ENCODE peak calls at places on chromosomes 13 and 19, in six cellular contexts. One of them, this sample, is unnamed.

GRCh38 chr19:3683405-3683865 is 16.8 kb downstream of the PIP5K1C start:
- DNase-seq in CD4-positive, alpha-beta T cell: no peak
- DNase-seq in upper lobe of right lung: no peak
- DNase-seq in HepG2: no peak
- DNase-seq in lower lobe of right lung: no peak
- DNase-seq in WTC11: peak; percentile 67
- DNase-seq in this sample: peak; percentile 46

GRCh38 chr13:72745260-72745659 is 17.5 kb downstream of the BORA start:
- DNase-seq in upper lobe of right lung: no peak
- DNase-seq in WTC11: no peak
- DNase-seq in CD4-positive, alpha-beta T cell: no peak
- DNase-seq in HepG2: no peak
- DNase-seq in lower lobe of right lung: no peak
- DNase-seq in this sample: no peak

GRCh38 chr13:34070006-34070405 is 252.1 kb downstream of the RFC3 start:
- DNase-seq in HepG2: no peak
- DNase-seq in lower lobe of right lung: no peak
- DNase-seq in WTC11: no peak
- DNase-seq in upper lobe of right lung: no peak
- DNase-seq in CD4-positive, alpha-beta T cell: no peak
- DNase-seq in this sample: no peak

GRCh38 chr13:23159587-23160240 is 21.1 kb upstream of the SGCG start:
- DNase-seq in CD4-positive, alpha-beta T cell: no peak
- DNase-seq in lower lobe of right lung: no peak
- DNase-seq in HepG2: no peak
- DNase-seq in upper lobe of right lung: peak; percentile 66
- DNase-seq in WTC11: peak; percentile 40
- DNase-seq in this sample: peak; percentile 52

GRCh38 chr13:27679396-27679795 is 57.7 kb downstream of the POLR1D start:
- DNase-seq in CD4-positive, alpha-beta T cell: no peak
- DNase-seq in WTC11: no peak
- DNase-seq in upper lobe of right lung: no peak
- DNase-seq in lower lobe of right lung: no peak
- DNase-seq in HepG2: peak; percentile 16
- DNase-seq in this sample: no peak

GRCh38 chr13:41658057-41658642 is 200.8 kb downstream of the RGCC start:
- DNase-seq in lower lobe of right lung: no peak
- DNase-seq in CD4-positive, alpha-beta T cell: no peak
- DNase-seq in WTC11: no peak
- DNase-seq in upper lobe of right lung: no peak
- DNase-seq in HepG2: no peak
- DNase-seq in this sample: no peak

GRCh38 chr13:89925107-89925506 is 1422.4 kb upstream of the MIR17HG start:
- DNase-seq in CD4-positive, alpha-beta T cell: no peak
- DNase-seq in upper lobe of right lung: no peak
- DNase-seq in HepG2: peak; percentile 32
- DNase-seq in WTC11: peak; percentile 28
- DNase-seq in lower lobe of right lung: no peak
- DNase-seq in this sample: peak; percentile 16

GRCh38 chr19:42284066-42284501 is 15.0 kb downstream of the CIC start:
- DNase-seq in WTC11: peak; percentile 62
- DNase-seq in CD4-positive, alpha-beta T cell: peak; percentile 75
- DNase-seq in HepG2: no peak
- DNase-seq in upper lobe of right lung: peak; percentile 94
- DNase-seq in lower lobe of right lung: peak; percentile 85
- DNase-seq in this sample: peak; percentile 80

GRCh38 chr13:98386632-98387031 is 190.3 kb downstream of the STK24 start:
- DNase-seq in WTC11: no peak
- DNase-seq in HepG2: no peak
- DNase-seq in upper lobe of right lung: no peak
- DNase-seq in lower lobe of right lung: no peak
- DNase-seq in CD4-positive, alpha-beta T cell: no peak
- DNase-seq in this sample: no peak

GRCh38 chr19:40933025-40933424 is 51.0 kb upstream of the CYP2A7 start:
- DNase-seq in HepG2: no peak
- DNase-seq in upper lobe of right lung: no peak
- DNase-seq in WTC11: peak; percentile 58
- DNase-seq in lower lobe of right lung: no peak
- DNase-seq in CD4-positive, alpha-beta T cell: no peak
- DNase-seq in this sample: no peak

GRCh38 chr19:5951338-5951861 is 26.5 kb downstream of the RANBP3 start:
- DNase-seq in upper lobe of right lung: peak; percentile 75
- DNase-seq in lower lobe of right lung: peak; percentile 54
- DNase-seq in HepG2: no peak
- DNase-seq in WTC11: peak; percentile 33
- DNase-seq in CD4-positive, alpha-beta T cell: no peak
- DNase-seq in this sample: no peak

GRCh38 chr19:35509861-35510625 is 3.4 kb downstream of the DMKN start:
- DNase-seq in CD4-positive, alpha-beta T cell: peak; percentile 69
- DNase-seq in WTC11: peak; percentile 97
- DNase-seq in lower lobe of right lung: peak; percentile 89
- DNase-seq in HepG2: peak; percentile 75
- DNase-seq in upper lobe of right lung: peak; percentile 94
- DNase-seq in this sample: peak; percentile 95

GRCh38 chr19:3760871-3761361 is 576 bp downstream of the APBA3 start:
- DNase-seq in upper lobe of right lung: no peak
- DNase-seq in HepG2: no peak
- DNase-seq in lower lobe of right lung: no peak
- DNase-seq in WTC11: no peak
- DNase-seq in CD4-positive, alpha-beta T cell: no peak
- DNase-seq in this sample: no peak

GRCh38 chr13:103876571-103876970 is 810.4 kb upstream of the SLC10A2 start:
- DNase-seq in upper lobe of right lung: no peak
- DNase-seq in WTC11: no peak
- DNase-seq in CD4-positive, alpha-beta T cell: no peak
- DNase-seq in HepG2: no peak
- DNase-seq in lower lobe of right lung: no peak
- DNase-seq in this sample: no peak

GRCh38 chr13:91381371-91381770 is 17.1 kb upstream of the GPC5 start:
- DNase-seq in upper lobe of right lung: no peak
- DNase-seq in CD4-positive, alpha-beta T cell: no peak
- DNase-seq in HepG2: no peak
- DNase-seq in WTC11: no peak
- DNase-seq in lower lobe of right lung: no peak
- DNase-seq in this sample: no peak

GRCh38 chr13:102584423-102584822 is 12.4 kb upstream of the TPP2 start:
- DNase-seq in lower lobe of right lung: no peak
- DNase-seq in WTC11: no peak
- DNase-seq in HepG2: no peak
- DNase-seq in upper lobe of right lung: no peak
- DNase-seq in CD4-positive, alpha-beta T cell: no peak
- DNase-seq in this sample: no peak

GRCh38 chr19:30722236-30722635 is 350.1 kb downstream of the ZNF536 start:
- DNase-seq in upper lobe of right lung: no peak
- DNase-seq in HepG2: no peak
- DNase-seq in lower lobe of right lung: no peak
- DNase-seq in CD4-positive, alpha-beta T cell: no peak
- DNase-seq in WTC11: no peak
- DNase-seq in this sample: no peak

GRCh38 chr13:31964168-31964567 is 67.4 kb upstream of the FRY start:
- DNase-seq in WTC11: no peak
- DNase-seq in upper lobe of right lung: no peak
- DNase-seq in HepG2: no peak
- DNase-seq in lower lobe of right lung: no peak
- DNase-seq in CD4-positive, alpha-beta T cell: no peak
- DNase-seq in this sample: no peak

GRCh38 chr19:8001651-8001994 is 3.8 kb downstream of the ELAVL1 start:
- DNase-seq in upper lobe of right lung: no peak
- DNase-seq in HepG2: no peak
- DNase-seq in WTC11: no peak
- DNase-seq in CD4-positive, alpha-beta T cell: no peak
- DNase-seq in lower lobe of right lung: no peak
- DNase-seq in this sample: no peak

GRCh38 chr13:112062047-112062618 is 4.8 kb upstream of the SOX1 start:
- DNase-seq in CD4-positive, alpha-beta T cell: no peak
- DNase-seq in HepG2: no peak
- DNase-seq in upper lobe of right lung: no peak
- DNase-seq in lower lobe of right lung: no peak
- DNase-seq in WTC11: no peak
- DNase-seq in this sample: peak; percentile 14
- TF ChIP-seq CTCF in CD4-positive, alpha-beta T cell: no peak
- TF ChIP-seq CTCF in HepG2: no peak
- TF ChIP-seq CTCF in upper lobe of right lung: no peak
- TF ChIP-seq CTCF in lower lobe of right lung: no peak
- TF ChIP-seq CTCF in WTC11: no peak
- TF ChIP-seq CTCF in this sample: no peak

DNA sequence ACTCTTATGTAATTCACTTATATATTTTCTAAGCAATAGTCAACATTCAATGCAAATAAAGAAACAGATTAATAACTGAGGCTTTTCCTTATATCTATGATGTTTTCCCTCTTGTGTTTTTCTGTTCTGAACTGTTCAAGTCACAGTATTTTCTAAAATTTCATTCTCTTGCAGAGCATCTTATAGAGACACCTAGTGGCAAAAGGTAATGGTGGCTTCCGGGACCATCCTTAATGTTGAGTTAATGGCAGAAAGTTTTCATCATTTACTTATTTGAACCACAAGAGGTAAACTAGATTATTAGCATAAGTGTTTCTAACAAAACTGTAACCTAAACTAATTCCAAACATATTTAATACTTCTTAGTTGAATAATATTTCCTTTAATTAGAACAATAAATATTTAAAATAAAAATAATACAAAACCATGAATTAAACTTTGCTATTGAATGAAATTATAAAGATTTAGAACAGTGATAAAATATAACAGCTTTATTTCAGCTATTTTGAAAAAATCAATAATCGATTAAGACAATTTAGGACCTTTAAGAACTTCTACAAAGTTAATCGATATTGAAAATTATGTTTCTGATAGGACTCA is 1.7 kb upstream of the SLITRK5 start:
- DNase-seq in CD4-positive, alpha-beta T cell: no peak
- DNase-seq in upper lobe of right lung: no peak
- DNase-seq in WTC11: no peak
- DNase-seq in lower lobe of right lung: no peak
- DNase-seq in HepG2: peak; percentile 9
- DNase-seq in this sample: no peak
- TF ChIP-seq CTCF in CD4-positive, alpha-beta T cell: no peak
- TF ChIP-seq CTCF in upper lobe of right lung: peak; percentile 31
- TF ChIP-seq CTCF in WTC11: peak; percentile 24
- TF ChIP-seq CTCF in lower lobe of right lung: peak; percentile 40
- TF ChIP-seq CTCF in HepG2: peak; percentile 52
- TF ChIP-seq CTCF in this sample: peak; percentile 78

DNA sequence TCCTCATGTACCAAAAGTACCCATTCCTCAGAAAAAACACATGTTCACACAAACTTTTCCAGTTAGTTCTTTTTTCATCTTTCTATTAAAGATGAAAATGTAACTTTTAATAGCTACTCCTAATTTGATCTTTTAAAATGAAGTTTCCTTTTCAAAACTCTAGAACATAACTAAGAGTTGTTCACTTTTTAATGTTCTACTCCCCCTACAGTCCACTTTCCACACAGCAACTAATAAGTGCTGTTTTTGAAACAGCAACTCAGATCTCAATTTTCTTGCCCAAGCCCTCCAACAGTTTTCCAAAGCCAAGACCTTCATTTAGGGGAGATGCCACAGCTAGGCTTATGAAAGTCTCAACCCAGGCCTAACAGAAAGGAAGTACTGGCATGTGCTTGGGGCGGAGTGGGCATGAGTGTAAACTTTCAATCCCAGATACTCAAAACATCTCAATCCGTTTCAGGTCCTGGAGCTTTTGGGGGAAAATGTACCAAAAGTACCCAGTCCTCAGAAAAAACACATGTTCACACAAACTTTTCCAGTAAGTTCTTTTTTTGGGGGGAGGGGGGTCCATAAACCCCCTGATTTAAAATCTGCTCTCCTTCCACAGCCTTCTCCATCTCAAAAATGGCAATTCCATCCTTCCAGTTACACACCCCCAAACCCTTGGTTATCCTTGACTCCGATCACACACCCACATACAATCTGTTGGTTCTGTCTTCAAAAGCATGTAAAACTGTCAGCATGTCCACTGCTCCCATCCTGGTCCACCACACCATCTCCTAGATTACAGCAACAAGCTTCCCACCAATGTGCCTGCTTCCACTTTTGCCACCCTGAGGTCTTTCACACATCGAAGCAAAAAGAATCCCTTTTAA is 2.0 kb downstream of the FBL start:
- DNase-seq in CD4-positive, alpha-beta T cell: no peak
- DNase-seq in upper lobe of right lung: no peak
- DNase-seq in lower lobe of right lung: no peak
- DNase-seq in HepG2: peak; percentile 51
- DNase-seq in WTC11: no peak
- DNase-seq in this sample: no peak
- TF ChIP-seq CTCF in CD4-positive, alpha-beta T cell: peak; percentile 79
- TF ChIP-seq CTCF in upper lobe of right lung: peak; percentile 62
- TF ChIP-seq CTCF in lower lobe of right lung: peak; percentile 55
- TF ChIP-seq CTCF in HepG2: peak; percentile 58
- TF ChIP-seq CTCF in WTC11: peak; percentile 36
- TF ChIP-seq CTCF in this sample: peak; percentile 65

GRCh38 chr13:36175621-36176020 is 38.7 kb downstream of the SOHLH2 start:
- DNase-seq in upper lobe of right lung: no peak
- DNase-seq in WTC11: no peak
- DNase-seq in HepG2: no peak
- DNase-seq in CD4-positive, alpha-beta T cell: no peak
- DNase-seq in lower lobe of right lung: no peak
- DNase-seq in this sample: no peak
- TF ChIP-seq CTCF in upper lobe of right lung: no peak
- TF ChIP-seq CTCF in WTC11: no peak
- TF ChIP-seq CTCF in HepG2: no peak
- TF ChIP-seq CTCF in CD4-positive, alpha-beta T cell: no peak
- TF ChIP-seq CTCF in lower lobe of right lung: no peak
- TF ChIP-seq CTCF in this sample: no peak

DNA sequence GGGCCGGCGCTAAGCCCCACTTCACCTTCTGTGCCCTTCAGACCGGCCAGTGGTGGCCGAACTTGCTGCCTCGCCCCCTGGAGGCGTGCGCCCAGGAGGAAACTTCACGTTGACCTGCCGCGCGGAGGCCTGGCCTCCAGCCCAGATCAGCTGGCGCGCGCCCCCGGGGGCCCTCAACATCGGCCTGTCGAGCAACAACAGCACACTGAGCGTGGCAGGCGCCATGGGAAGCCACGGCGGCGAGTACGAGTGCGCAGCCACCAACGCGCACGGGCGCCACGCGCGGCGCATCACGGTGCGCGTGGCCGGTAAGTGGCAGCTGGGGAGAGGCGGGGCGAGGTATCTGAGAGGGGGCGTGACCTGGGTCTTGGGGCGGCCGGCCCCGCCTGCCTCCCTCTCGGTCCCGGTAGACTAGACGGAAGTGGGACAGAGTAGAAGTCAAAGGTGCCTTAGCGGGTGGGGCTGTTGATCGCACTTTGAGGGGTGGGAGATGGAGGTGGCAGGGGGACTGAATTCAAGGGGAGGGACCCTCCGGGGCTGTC is 5.6 kb downstream of the ICAM5 start:
- DNase-seq in lower lobe of right lung: peak; percentile 86
- DNase-seq in CD4-positive, alpha-beta T cell: peak; percentile 63
- DNase-seq in HepG2: no peak
- DNase-seq in upper lobe of right lung: peak; percentile 89
- DNase-seq in WTC11: peak; percentile 58
- DNase-seq in this sample: peak; percentile 51
- TF ChIP-seq CTCF in lower lobe of right lung: peak; percentile 18
- TF ChIP-seq CTCF in CD4-positive, alpha-beta T cell: no peak
- TF ChIP-seq CTCF in HepG2: peak; percentile 56
- TF ChIP-seq CTCF in upper lobe of right lung: peak; percentile 23
- TF ChIP-seq CTCF in WTC11: no peak
- TF ChIP-seq CTCF in this sample: no peak

GRCh38 chr13:113452942-113453901 is at the start of gene ADPRHL1:
- DNase-seq in upper lobe of right lung: peak; percentile 55
- DNase-seq in HepG2: no peak
- DNase-seq in lower lobe of right lung: no peak
- DNase-seq in WTC11: no peak
- DNase-seq in CD4-positive, alpha-beta T cell: no peak
- DNase-seq in this sample: peak; percentile 42
- TF ChIP-seq CTCF in upper lobe of right lung: no peak
- TF ChIP-seq CTCF in HepG2: no peak
- TF ChIP-seq CTCF in lower lobe of right lung: no peak
- TF ChIP-seq CTCF in WTC11: no peak
- TF ChIP-seq CTCF in CD4-positive, alpha-beta T cell: no peak
- TF ChIP-seq CTCF in this sample: no peak